ENCODE peak calls at places on chromosomes 2 and 18, in ten cellular contexts. S, F, G, C, A, H, K, X, B and J are unnamed samples. For H3K4me1, the result is how much of the 10 kb centered on the place peaks cover.

GRCh38 chr2:104734937-104735586 is 118.9 kb upstream of the POU3F3 start:
- DNase-seq in S (no peak), F (no peak), G (peak), C (no peak), A (no peak), H (no peak), K (no peak), X (no peak), B (no peak), J (no peak)

GRCh38 chr2:190583507-190584337 is 49.2 kb upstream of the NEMP2 start:
- DNase-seq in S (no peak), F (no peak), G (no peak), C (no peak), A (no peak), H (peak), K (no peak), X (no peak), B (no peak), J (no peak)

GRCh38 chr18:27854631-27855030 is 322.3 kb downstream of the CDH2 start:
- DNase-seq in S (no peak), F (no peak), G (no peak), C (no peak), A (no peak), H (no peak), K (no peak), X (no peak), B (no peak), J (no peak)

GRCh38 chr2:229519655-229520054 is 194.7 kb downstream of the DNER start:
- DNase-seq in S (no peak), F (no peak), G (peak), C (no peak), A (no peak), H (no peak), K (no peak), X (peak), B (no peak), J (peak)

GRCh38 chr2:192741889-192742288 is 547.2 kb upstream of the TMEFF2 start:
- DNase-seq in S (peak), F (no peak), G (no peak), C (peak), A (no peak), H (no peak), K (no peak), X (peak), B (no peak), J (peak)

GRCh38 chr2:219633276-219634065 is 6.0 kb downstream of the SLC4A3 start:
- DNase-seq in S (no peak), F (no peak), G (no peak), C (no peak), A (no peak), H (no peak), K (no peak), X (no peak), B (no peak), J (no peak)

GRCh38 chr18:30415903-30416302 is 626.6 kb downstream of the DSC3 start:
- DNase-seq in S (no peak), F (no peak), G (no peak), C (no peak), A (no peak), H (no peak), K (no peak), X (peak), B (no peak), J (no peak)

GRCh38 chr2:288002-288742 is at the start of gene ALKAL2:
- DNase-seq in S (no peak), F (peak), G (peak), C (no peak), A (no peak), H (no peak), K (no peak), X (no peak), B (no peak), J (no peak)

GRCh38 chr2:164903944-164904343 is 51.4 kb downstream of the SLC38A11 start:
- DNase-seq in S (no peak), F (no peak), G (peak), C (no peak), A (no peak), H (no peak), K (no peak), X (peak), B (no peak), J (no peak)

GRCh38 chr2:25521665-25522387 is 151.6 kb downstream of the DTNB start:
- DNase-seq in S (peak), F (no peak), G (peak), C (peak), A (no peak), H (no peak), K (peak), X (peak), B (peak), J (peak)

GRCh38 chr2:109533823-109534222 is 79.9 kb downstream of the SEPTIN10 start:
- DNase-seq in S (peak), F (no peak), G (no peak), C (no peak), A (no peak), H (no peak), K (no peak), X (no peak), B (no peak), J (no peak)

GRCh38 chr18:74951165-74951760 is 257.7 kb downstream of the PTGR3 start:
- DNase-seq in S (no peak), F (no peak), G (peak), C (peak), A (no peak), H (peak), K (no peak), X (peak), B (no peak), J (peak)

GRCh38 chr2:95077893-95078603 is 43.6 kb downstream of the MRPS5 start:
- DNase-seq in S (no peak), F (no peak), G (no peak), C (no peak), A (no peak), H (no peak), K (no peak), X (no peak), B (no peak), J (no peak)

GRCh38 chr2:142980246-142981068 is 103.0 kb downstream of the KYNU start:
- DNase-seq in S (peak), F (no peak), G (peak), C (peak), A (no peak), H (no peak), K (no peak), X (peak), B (no peak), J (peak)

GRCh38 chr2:230244211-230244610 is 18.7 kb downstream of the SP140 start:
- DNase-seq in S (no peak), F (no peak), G (no peak), C (no peak), A (no peak), H (no peak), K (no peak), X (peak), B (no peak), J (no peak)

GRCh38 chr2:67948057-67948456 is 114.7 kb downstream of the C1D start:
- DNase-seq in S (no peak), F (no peak), G (no peak), C (no peak), A (no peak), H (no peak), K (no peak), X (no peak), B (no peak), J (no peak)

GRCh38 chr2:112821682-112822081 is 14.9 kb downstream of the IL1B start:
- DNase-seq in S (no peak), F (no peak), G (no peak), C (no peak), A (no peak), H (no peak), K (no peak), X (no peak), B (no peak), J (no peak)

GRCh38 chr2:64204006-64204632 is 59.9 kb upstream of the PELI1 start:
- DNase-seq in S (no peak), F (peak), G (peak), C (no peak), A (no peak), H (no peak), K (no peak), X (no peak), B (peak), J (peak)

GRCh38 chr2:237686659-237687136 is 59.3 kb downstream of the LRRFIP1 start:
- DNase-seq in S (no peak), F (no peak), G (peak), C (peak), A (no peak), H (no peak), K (no peak), X (no peak), B (no peak), J (no peak)

GRCh38 chr2:77102927-77103326 is 419.2 kb downstream of the LRRTM4 start:
- DNase-seq in S (no peak), F (no peak), G (no peak), C (no peak), A (no peak), H (no peak), K (no peak), X (no peak), B (no peak), J (no peak)

GRCh38 chr18:2657788-2658458 is 2.4 kb downstream of the SMCHD1 start:
- DNase-seq in S (no peak), F (no peak), G (peak), C (peak), A (no peak), H (no peak), K (no peak), X (peak), B (no peak), J (no peak)

GRCh38 chr18:44851806-44852205 is 171.1 kb downstream of the SETBP1 start:
- DNase-seq in S (no peak), F (no peak), G (no peak), C (no peak), A (no peak), H (no peak), K (no peak), X (no peak), B (no peak), J (no peak)

GRCh38 chr2:138421971-138422335 is 79.6 kb upstream of the SPOPL start:
- DNase-seq in S (no peak), F (no peak), G (peak), C (peak), A (no peak), H (no peak), K (no peak), X (peak), B (no peak), J (peak)

GRCh38 chr2:118097657-118098056 is 9.4 kb downstream of the INSIG2 start:
- DNase-seq in S (no peak), F (no peak), G (no peak), C (no peak), A (no peak), H (no peak), K (no peak), X (peak), B (no peak), J (no peak)

GRCh38 chr2:202718614-202719013 is 83.8 kb downstream of the FAM117B start:
- DNase-seq in S (no peak), F (no peak), G (peak), C (peak), A (no peak), H (no peak), K (no peak), X (peak), B (no peak), J (no peak)

GRCh38 chr2:193580176-193580950 is 1385.6 kb upstream of the TMEFF2 start:
- DNase-seq in S (no peak), F (no peak), G (no peak), C (no peak), A (no peak), H (no peak), K (no peak), X (no peak), B (no peak), J (no peak)

GRCh38 chr2:1487758-1488715 is 74.8 kb downstream of the TPO start:
- DNase-seq in S (peak), F (peak), G (no peak), C (no peak), A (no peak), H (no peak), K (no peak), X (no peak), B (no peak), J (no peak)

GRCh38 chr2:150234787-150235512 is 252.5 kb downstream of the RND3 start:
- DNase-seq in S (no peak), F (no peak), G (peak), C (no peak), A (no peak), H (no peak), K (no peak), X (peak), B (no peak), J (peak)

GRCh38 chr2:168601739-168602138 is 145.7 kb downstream of the CERS6 start:
- DNase-seq in S (no peak), F (no peak), G (no peak), C (no peak), A (no peak), H (no peak), K (no peak), X (no peak), B (no peak), J (no peak)

GRCh38 chr2:45904267-45904921 is 252.9 kb downstream of the PRKCE start:
- DNase-seq in S (no peak), F (no peak), G (peak), C (no peak), A (no peak), H (no peak), K (no peak), X (no peak), B (no peak), J (no peak)

GRCh38 chr2:149573760-149574159 is 13.8 kb downstream of the MMADHC start:
- DNase-seq in S (no peak), F (no peak), G (no peak), C (no peak), A (no peak), H (no peak), K (no peak), X (peak), B (no peak), J (no peak)

GRCh38 chr18:9536354-9537152 is 61.2 kb downstream of the RALBP1 start:
- DNase-seq in S (no peak), F (no peak), G (no peak), C (no peak), A (no peak), H (no peak), K (no peak), X (peak), B (no peak), J (peak)

GRCh38 chr2:187594801-187595200 is 40.6 kb upstream of the TFPI start:
- DNase-seq in S (no peak), F (no peak), G (no peak), C (no peak), A (no peak), H (no peak), K (no peak), X (no peak), B (no peak), J (no peak)

GRCh38 chr2:74264281-74264680 is 65.9 kb downstream of the MTHFD2 start:
- DNase-seq in S (no peak), F (no peak), G (no peak), C (no peak), A (no peak), H (no peak), K (no peak), X (no peak), B (no peak), J (no peak)
- H3K4me1 ChIP-seq in S (under half), F (under half), G (under half), C (under half), A (under half), H (under half), K (under half), X (under half), B (under half), J (under half)

GRCh38 chr2:20180676-20181648 is 44.0 kb downstream of the SDC1 start:
- DNase-seq in S (no peak), F (peak), G (no peak), C (no peak), A (no peak), H (no peak), K (no peak), X (no peak), B (no peak), J (no peak)
- H3K27ac ChIP-seq in S (no peak), F (peak), G (no peak), C (peak), A (no peak), H (no peak), K (no peak), X (peak), B (no peak), J (no peak)

GRCh38 chr2:30408961-30409387 is 38.1 kb upstream of the LCLAT1 start:
- DNase-seq in S (no peak), F (no peak), G (peak), C (peak), A (no peak), H (no peak), K (no peak), X (no peak), B (no peak), J (no peak)
- H3K4me1 ChIP-seq in S (half or more), F (under half), G (under half), C (under half), A (under half), H (under half), K (under half), X (under half), B (under half), J (under half)

GRCh38 chr2:18219676-18220075 is 340.8 kb downstream of the RDH14 start:
- DNase-seq in S (no peak), F (no peak), G (no peak), C (no peak), A (no peak), H (no peak), K (no peak), X (no peak), B (no peak), J (no peak)
- H3K27ac ChIP-seq in S (no peak), F (no peak), G (no peak), C (no peak), A (no peak), H (no peak), K (no peak), X (no peak), B (no peak), J (no peak)